ENCODE peak calls at places on chromosomes 13 and 19, in ten cellular contexts. E is AG09319, J is GM23248, N is tibial artery, K is heart right ventricle, U is Calu3, G is D721Med, R is glomerular endothelial cell, T is T-helper 17 cell, I is endothelial cell. X is an unnamed sample.

GRCh38 chr13:45385912-45386311 is 32.3 kb downstream of the SLC25A30 start:
- DNase-seq in E (no peak), J (no peak), N (no peak), K (no peak), U (no peak), G (no peak), R (no peak), T (no peak), I (no peak), X (no peak)

GRCh38 chr13:68304287-68304893 is 1074.3 kb upstream of the PCDH9 start:
- DNase-seq in E (no peak), J (peak; percentile 1), N (no peak), K (no peak), U (peak; percentile 0), G (no peak), R (no peak), T (no peak), I (peak; percentile 11), X (peak; percentile 1)

GRCh38 chr19:48051345-48052033 is 7.6 kb upstream of the CABP5 start:
- DNase-seq in E (no peak), J (no peak), N (no peak), K (no peak), U (no peak), G (no peak), R (no peak), T (no peak), I (no peak), X (no peak)

GRCh38 chr13:102847272-102848234 is 1.7 kb downstream of the ERCC5 start:
- DNase-seq in E (no peak), J (peak; percentile 78), N (no peak), K (no peak), U (no peak), G (no peak), R (peak; percentile 25), T (no peak), I (no peak), X (no peak)

GRCh38 chr13:78121459-78122348 is 203.1 kb upstream of the EDNRB start:
- DNase-seq in E (peak; percentile 50), J (peak; percentile 72), N (peak; percentile 24), K (no peak), U (peak; percentile 3), G (no peak), R (peak; percentile 61), T (no peak), I (peak; percentile 41), X (no peak)

GRCh38 chr19:435056-435706 is 25.7 kb downstream of the SHC2 start:
- DNase-seq in E (no peak), J (no peak), N (no peak), K (no peak), U (no peak), G (no peak), R (no peak), T (no peak), I (no peak), X (peak; percentile 49)

GRCh38 chr13:67238277-67238859 is 8.2 kb upstream of the PCDH9 start:
- DNase-seq in E (no peak), J (peak; percentile 30), N (no peak), K (no peak), U (no peak), G (no peak), R (no peak), T (no peak), I (no peak), X (no peak)

GRCh38 chr19:48512504-48513288 is 1.1 kb upstream of the LMTK3 start:
- DNase-seq in E (no peak), J (no peak), N (no peak), K (no peak), U (no peak), G (no peak), R (no peak), T (no peak), I (no peak), X (no peak)

GRCh38 chr13:95117092-95117491 is 184.2 kb downstream of the ABCC4 start:
- DNase-seq in E (no peak), J (no peak), N (no peak), K (no peak), U (no peak), G (no peak), R (no peak), T (no peak), I (no peak), X (no peak)

GRCh38 chr13:49608932-49609331 is 19.4 kb upstream of the ARL11 start:
- DNase-seq in E (no peak), J (no peak), N (no peak), K (no peak), U (no peak), G (no peak), R (no peak), T (no peak), I (no peak), X (no peak)

GRCh38 chr19:14890616-14891379 is 4.9 kb upstream of the OR7A17 start:
- DNase-seq in E (no peak), J (no peak), N (peak; percentile 31), K (no peak), U (no peak), G (no peak), R (no peak), T (no peak), I (no peak), X (no peak)

X was measured in NCI-H2107.